ENCODE peak calls at places on chromosome 5, in nine cellular contexts. R, O, X, T, K, E, H, J and M are unnamed samples.

GRCh38 chr5:142630927-142631539 is 54.9 kb downstream of the FGF1 start:
- DNase-seq in O (no peak), E (no peak), K (no peak), H (no peak), T (peak), X (no peak), J (no peak), R (no peak), M (no peak)

GRCh38 chr5:105821800-105822199 is 1848.9 kb downstream of the EFNA5 start:
- DNase-seq in O (no peak), R (no peak), E (no peak), T (no peak), K (no peak), X (no peak), H (no peak), J (no peak), M (no peak)

GRCh38 chr5:59275170-59275536 is 618.4 kb downstream of the PDE4D start:
- DNase-seq in J (no peak), O (no peak), H (no peak), T (no peak), K (no peak), E (no peak), R (no peak), X (no peak), M (no peak)

GRCh38 chr5:72955143-72955767 is 586 bp upstream of the FCHO2 start:
- DNase-seq in T (no peak), H (peak), E (no peak), R (no peak), X (no peak), J (no peak), K (no peak), O (peak), M (no peak)

GRCh38 chr5:56481998-56482698 is 249.0 kb upstream of the ANKRD55 start:
- DNase-seq in R (no peak), E (no peak), J (no peak), X (no peak), T (no peak), O (no peak), H (no peak), K (no peak), M (no peak)

GRCh38 chr5:132469380-132470372 is 20.9 kb downstream of the IRF1 start:
- DNase-seq in K (no peak), O (no peak), T (peak), J (no peak), E (no peak), R (no peak), H (no peak), X (no peak), M (no peak)

GRCh38 chr5:142839711-142840441 is 69.7 kb downstream of the ARHGAP26 start:
- DNase-seq in K (no peak), O (no peak), X (no peak), E (no peak), J (no peak), H (no peak), R (no peak), T (peak), M (peak)

GRCh38 chr5:38424237-38425080 is 132.0 kb downstream of the LIFR start:
- DNase-seq in R (no peak), T (no peak), H (no peak), K (no peak), O (no peak), E (no peak), X (no peak), J (no peak), M (no peak)

GRCh38 chr5:172925336-172925948 is 33.8 kb upstream of the RPL26L1 start:
- DNase-seq in H (no peak), X (no peak), O (no peak), T (no peak), R (no peak), E (no peak), K (no peak), J (no peak), M (no peak)

GRCh38 chr5:118647587-118647986 is 340.8 kb downstream of the DTWD2 start:
- DNase-seq in K (no peak), T (no peak), O (peak), X (no peak), H (no peak), E (no peak), J (no peak), R (no peak), M (no peak)

GRCh38 chr5:158722940-158723339 is 376.8 kb downstream of the EBF1 start:
- DNase-seq in O (no peak), R (no peak), K (no peak), H (no peak), E (no peak), T (no peak), X (no peak), J (no peak), M (no peak)

GRCh38 chr5:92678576-92679105 is 902.4 kb downstream of the NR2F1-AS1 start:
- DNase-seq in J (no peak), T (peak), H (no peak), R (no peak), X (no peak), K (no peak), O (no peak), E (no peak), M (no peak)